ENCODE peak calls at places on chromosomes 7 and 10, in ten cellular contexts. One of them, this sample, is unnamed.

GRCh38 chr10:124657806-124658205 is 86.4 kb downstream of the FAM53B start:
- DNase-seq in suprapubic skin: no peak
- DNase-seq in BE2C: no peak
- DNase-seq in lower lobe of right lung: no peak
- DNase-seq in CD4-positive, alpha-beta T cell: no peak
- DNase-seq in HCT116: no peak
- DNase-seq in heart right ventricle: no peak
- DNase-seq in A549: no peak
- DNase-seq in glutamatergic neuron: no peak
- DNase-seq in CD8-positive, alpha-beta T cell: no peak
- DNase-seq in this sample: no peak

GRCh38 chr7:100532165-100533022 is 6.6 kb upstream of the AGFG2 start:
- DNase-seq in lower lobe of right lung: no peak
- DNase-seq in BE2C: no peak
- DNase-seq in CD8-positive, alpha-beta T cell: no peak
- DNase-seq in suprapubic skin: no peak
- DNase-seq in HCT116: no peak
- DNase-seq in A549: no peak
- DNase-seq in CD4-positive, alpha-beta T cell: no peak
- DNase-seq in glutamatergic neuron: no peak
- DNase-seq in heart right ventricle: no peak
- DNase-seq in this sample: no peak

GRCh38 chr7:596819-597182 is 77.2 kb upstream of the PDGFA start:
- DNase-seq in suprapubic skin: no peak
- DNase-seq in heart right ventricle: no peak
- DNase-seq in BE2C: no peak
- DNase-seq in CD8-positive, alpha-beta T cell: no peak
- DNase-seq in HCT116: no peak
- DNase-seq in lower lobe of right lung: no peak
- DNase-seq in glutamatergic neuron: peak
- DNase-seq in A549: no peak
- DNase-seq in CD4-positive, alpha-beta T cell: no peak
- DNase-seq in this sample: no peak

GRCh38 chr10:86693721-86694369 is 25.5 kb downstream of the LDB3 start:
- DNase-seq in BE2C: peak
- DNase-seq in A549: peak
- DNase-seq in glutamatergic neuron: peak
- DNase-seq in CD4-positive, alpha-beta T cell: peak
- DNase-seq in HCT116: no peak
- DNase-seq in lower lobe of right lung: no peak
- DNase-seq in CD8-positive, alpha-beta T cell: no peak
- DNase-seq in suprapubic skin: no peak
- DNase-seq in heart right ventricle: peak
- DNase-seq in this sample: peak

GRCh38 chr10:10482613-10483012 is 535.1 kb upstream of the CELF2 start:
- DNase-seq in CD8-positive, alpha-beta T cell: no peak
- DNase-seq in CD4-positive, alpha-beta T cell: no peak
- DNase-seq in glutamatergic neuron: no peak
- DNase-seq in suprapubic skin: no peak
- DNase-seq in BE2C: no peak
- DNase-seq in HCT116: no peak
- DNase-seq in lower lobe of right lung: no peak
- DNase-seq in heart right ventricle: no peak
- DNase-seq in A549: no peak
- DNase-seq in this sample: no peak

GRCh38 chr7:44533301-44534055 is 7.7 kb downstream of the NPC1L1 start:
- DNase-seq in glutamatergic neuron: no peak
- DNase-seq in HCT116: no peak
- DNase-seq in BE2C: no peak
- DNase-seq in lower lobe of right lung: no peak
- DNase-seq in CD8-positive, alpha-beta T cell: no peak
- DNase-seq in suprapubic skin: no peak
- DNase-seq in heart right ventricle: no peak
- DNase-seq in A549: no peak
- DNase-seq in CD4-positive, alpha-beta T cell: no peak
- DNase-seq in this sample: no peak

GRCh38 chr7:139682136-139683013 is 95.4 kb downstream of the HIPK2 start:
- DNase-seq in CD8-positive, alpha-beta T cell: no peak
- DNase-seq in A549: peak
- DNase-seq in lower lobe of right lung: no peak
- DNase-seq in glutamatergic neuron: no peak
- DNase-seq in BE2C: no peak
- DNase-seq in CD4-positive, alpha-beta T cell: no peak
- DNase-seq in heart right ventricle: no peak
- DNase-seq in HCT116: peak
- DNase-seq in suprapubic skin: no peak
- DNase-seq in this sample: no peak

GRCh38 chr10:18224626-18225445 is 84.6 kb downstream of the CACNB2 start:
- DNase-seq in lower lobe of right lung: no peak
- DNase-seq in CD4-positive, alpha-beta T cell: no peak
- DNase-seq in BE2C: no peak
- DNase-seq in suprapubic skin: no peak
- DNase-seq in A549: no peak
- DNase-seq in heart right ventricle: no peak
- DNase-seq in HCT116: no peak
- DNase-seq in CD8-positive, alpha-beta T cell: no peak
- DNase-seq in glutamatergic neuron: no peak
- DNase-seq in this sample: no peak

GRCh38 chr7:35596061-35596460 is 98.9 kb downstream of the HERPUD2 start:
- DNase-seq in HCT116: no peak
- DNase-seq in CD8-positive, alpha-beta T cell: no peak
- DNase-seq in CD4-positive, alpha-beta T cell: no peak
- DNase-seq in heart right ventricle: peak
- DNase-seq in suprapubic skin: no peak
- DNase-seq in lower lobe of right lung: no peak
- DNase-seq in A549: no peak
- DNase-seq in glutamatergic neuron: no peak
- DNase-seq in BE2C: no peak
- DNase-seq in this sample: no peak

GRCh38 chr10:105506258-105506657 is 865.2 kb downstream of the SORCS3 start:
- DNase-seq in heart right ventricle: no peak
- DNase-seq in BE2C: no peak
- DNase-seq in lower lobe of right lung: no peak
- DNase-seq in suprapubic skin: no peak
- DNase-seq in HCT116: no peak
- DNase-seq in A549: no peak
- DNase-seq in CD8-positive, alpha-beta T cell: no peak
- DNase-seq in CD4-positive, alpha-beta T cell: no peak
- DNase-seq in glutamatergic neuron: no peak
- DNase-seq in this sample: no peak

GRCh38 chr7:96304573-96304972 is 17.3 kb downstream of the SLC25A13 start:
- DNase-seq in CD4-positive, alpha-beta T cell: no peak
- DNase-seq in BE2C: no peak
- DNase-seq in glutamatergic neuron: no peak
- DNase-seq in lower lobe of right lung: no peak
- DNase-seq in heart right ventricle: no peak
- DNase-seq in CD8-positive, alpha-beta T cell: no peak
- DNase-seq in A549: no peak
- DNase-seq in HCT116: no peak
- DNase-seq in suprapubic skin: no peak
- DNase-seq in this sample: no peak

GRCh38 chr10:117348236-117348635 is 27.0 kb downstream of the PDZD8 start:
- DNase-seq in lower lobe of right lung: no peak
- DNase-seq in heart right ventricle: no peak
- DNase-seq in A549: no peak
- DNase-seq in HCT116: no peak
- DNase-seq in CD4-positive, alpha-beta T cell: no peak
- DNase-seq in glutamatergic neuron: no peak
- DNase-seq in BE2C: no peak
- DNase-seq in CD8-positive, alpha-beta T cell: no peak
- DNase-seq in suprapubic skin: no peak
- DNase-seq in this sample: no peak

GRCh38 chr10:117341061-117341460 is 34.2 kb downstream of the PDZD8 start:
- DNase-seq in CD8-positive, alpha-beta T cell: no peak
- DNase-seq in BE2C: no peak
- DNase-seq in A549: no peak
- DNase-seq in HCT116: no peak
- DNase-seq in suprapubic skin: no peak
- DNase-seq in glutamatergic neuron: no peak
- DNase-seq in CD4-positive, alpha-beta T cell: no peak
- DNase-seq in heart right ventricle: no peak
- DNase-seq in lower lobe of right lung: no peak
- DNase-seq in this sample: no peak

GRCh38 chr10:117346574-117346973 is 28.7 kb downstream of the PDZD8 start:
- DNase-seq in CD4-positive, alpha-beta T cell: no peak
- DNase-seq in lower lobe of right lung: no peak
- DNase-seq in CD8-positive, alpha-beta T cell: no peak
- DNase-seq in HCT116: no peak
- DNase-seq in A549: no peak
- DNase-seq in BE2C: no peak
- DNase-seq in heart right ventricle: no peak
- DNase-seq in suprapubic skin: no peak
- DNase-seq in glutamatergic neuron: no peak
- DNase-seq in this sample: no peak

GRCh38 chr10:117342638-117343037 is 32.6 kb downstream of the PDZD8 start:
- DNase-seq in CD8-positive, alpha-beta T cell: no peak
- DNase-seq in glutamatergic neuron: no peak
- DNase-seq in BE2C: no peak
- DNase-seq in lower lobe of right lung: no peak
- DNase-seq in A549: no peak
- DNase-seq in suprapubic skin: no peak
- DNase-seq in heart right ventricle: no peak
- DNase-seq in HCT116: no peak
- DNase-seq in CD4-positive, alpha-beta T cell: no peak
- DNase-seq in this sample: no peak

DNA sequence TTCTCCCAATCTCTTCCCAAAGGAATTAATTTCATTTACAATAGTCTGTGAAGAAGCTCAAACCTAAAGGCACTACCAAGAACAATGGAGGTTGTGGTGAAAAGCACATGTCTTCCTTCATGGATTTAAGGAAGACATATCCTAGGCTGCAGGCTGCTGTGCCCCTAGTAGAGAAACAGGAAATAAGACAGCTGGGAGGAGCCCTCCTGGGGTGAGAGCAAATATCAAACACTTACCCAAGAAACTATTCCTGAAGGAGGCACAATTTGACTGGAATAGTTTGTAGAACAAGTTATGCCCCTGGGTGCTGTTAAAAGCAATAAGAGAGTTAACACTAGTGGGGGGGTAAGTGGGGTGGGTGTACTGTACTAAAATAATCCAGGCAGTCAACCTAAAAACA is 30.1 kb downstream of the PDZD8 start:
- DNase-seq in suprapubic skin: no peak
- DNase-seq in CD4-positive, alpha-beta T cell: no peak
- DNase-seq in A549: no peak
- DNase-seq in CD8-positive, alpha-beta T cell: no peak
- DNase-seq in HCT116: no peak
- DNase-seq in glutamatergic neuron: no peak
- DNase-seq in lower lobe of right lung: no peak
- DNase-seq in heart right ventricle: no peak
- DNase-seq in BE2C: no peak
- DNase-seq in this sample: no peak
- TF ChIP-seq CTCF in suprapubic skin: no peak
- TF ChIP-seq CTCF in CD4-positive, alpha-beta T cell: no peak
- TF ChIP-seq CTCF in A549: no peak
- TF ChIP-seq CTCF in CD8-positive, alpha-beta T cell: no peak
- TF ChIP-seq CTCF in HCT116: peak
- TF ChIP-seq CTCF in glutamatergic neuron: no peak
- TF ChIP-seq CTCF in lower lobe of right lung: no peak
- TF ChIP-seq CTCF in heart right ventricle: no peak
- TF ChIP-seq CTCF in BE2C: no peak
- TF ChIP-seq CTCF in this sample: no peak

GRCh38 chr10:43782814-43783213 is 134.1 kb upstream of the ZNF32 start:
- DNase-seq in BE2C: no peak
- DNase-seq in glutamatergic neuron: no peak
- DNase-seq in CD8-positive, alpha-beta T cell: no peak
- DNase-seq in heart right ventricle: no peak
- DNase-seq in lower lobe of right lung: no peak
- DNase-seq in CD4-positive, alpha-beta T cell: no peak
- DNase-seq in suprapubic skin: no peak
- DNase-seq in A549: no peak
- DNase-seq in HCT116: no peak
- DNase-seq in this sample: no peak

GRCh38 chr10:43790147-43790546 is 141.5 kb upstream of the ZNF32 start:
- DNase-seq in glutamatergic neuron: no peak
- DNase-seq in heart right ventricle: no peak
- DNase-seq in CD4-positive, alpha-beta T cell: no peak
- DNase-seq in A549: no peak
- DNase-seq in BE2C: no peak
- DNase-seq in lower lobe of right lung: no peak
- DNase-seq in HCT116: no peak
- DNase-seq in CD8-positive, alpha-beta T cell: no peak
- DNase-seq in suprapubic skin: no peak
- DNase-seq in this sample: no peak

GRCh38 chr10:43781480-43782361 is 133.0 kb upstream of the ZNF32 start:
- DNase-seq in CD8-positive, alpha-beta T cell: peak
- DNase-seq in BE2C: peak
- DNase-seq in glutamatergic neuron: no peak
- DNase-seq in CD4-positive, alpha-beta T cell: no peak
- DNase-seq in lower lobe of right lung: no peak
- DNase-seq in A549: no peak
- DNase-seq in HCT116: no peak
- DNase-seq in suprapubic skin: no peak
- DNase-seq in heart right ventricle: no peak
- DNase-seq in this sample: no peak

DNA sequence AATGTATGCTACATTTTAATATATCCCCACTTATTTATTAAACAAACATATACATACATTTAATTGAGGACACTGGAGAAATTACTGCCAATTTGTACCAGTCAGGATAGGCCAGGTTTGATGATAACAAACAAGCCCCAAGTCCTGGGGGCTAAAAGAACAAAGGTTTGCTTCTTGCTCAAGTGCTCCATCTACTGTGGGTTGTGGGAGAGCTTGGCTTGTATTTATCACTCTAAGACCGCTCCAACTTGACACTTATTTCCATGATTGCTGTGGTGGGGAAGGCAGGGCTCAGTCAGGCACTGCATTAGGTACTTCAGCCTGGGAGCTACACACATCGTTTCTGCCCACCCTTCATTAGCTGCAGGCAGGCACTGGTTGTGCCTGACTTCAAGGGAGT is 136.6 kb upstream of the ZNF32 start:
- DNase-seq in A549: no peak
- DNase-seq in heart right ventricle: no peak
- DNase-seq in glutamatergic neuron: no peak
- DNase-seq in suprapubic skin: no peak
- DNase-seq in CD4-positive, alpha-beta T cell: no peak
- DNase-seq in CD8-positive, alpha-beta T cell: no peak
- DNase-seq in BE2C: no peak
- DNase-seq in lower lobe of right lung: no peak
- DNase-seq in HCT116: peak
- DNase-seq in this sample: no peak
- TF ChIP-seq CTCF in A549: no peak
- TF ChIP-seq CTCF in heart right ventricle: peak
- TF ChIP-seq CTCF in glutamatergic neuron: no peak
- TF ChIP-seq CTCF in suprapubic skin: no peak
- TF ChIP-seq CTCF in CD4-positive, alpha-beta T cell: no peak
- TF ChIP-seq CTCF in CD8-positive, alpha-beta T cell: no peak
- TF ChIP-seq CTCF in BE2C: peak
- TF ChIP-seq CTCF in lower lobe of right lung: peak
- TF ChIP-seq CTCF in HCT116: no peak
- TF ChIP-seq CTCF in this sample: no peak

GRCh38 chr10:60123668-60124067 is 217.3 kb upstream of the CCDC6 start:
- DNase-seq in CD4-positive, alpha-beta T cell: no peak
- DNase-seq in suprapubic skin: no peak
- DNase-seq in HCT116: no peak
- DNase-seq in heart right ventricle: no peak
- DNase-seq in A549: no peak
- DNase-seq in BE2C: no peak
- DNase-seq in lower lobe of right lung: no peak
- DNase-seq in CD8-positive, alpha-beta T cell: no peak
- DNase-seq in glutamatergic neuron: no peak
- DNase-seq in this sample: no peak
- TF ChIP-seq CTCF in CD4-positive, alpha-beta T cell: no peak
- TF ChIP-seq CTCF in suprapubic skin: no peak
- TF ChIP-seq CTCF in HCT116: no peak
- TF ChIP-seq CTCF in heart right ventricle: no peak
- TF ChIP-seq CTCF in A549: no peak
- TF ChIP-seq CTCF in BE2C: no peak
- TF ChIP-seq CTCF in lower lobe of right lung: no peak
- TF ChIP-seq CTCF in CD8-positive, alpha-beta T cell: no peak
- TF ChIP-seq CTCF in glutamatergic neuron: no peak
- TF ChIP-seq CTCF in this sample: no peak

GRCh38 chr7:127017196-127017595 is 235.5 kb downstream of the GRM8 start:
- DNase-seq in CD4-positive, alpha-beta T cell: no peak
- DNase-seq in HCT116: no peak
- DNase-seq in A549: no peak
- DNase-seq in heart right ventricle: no peak
- DNase-seq in suprapubic skin: no peak
- DNase-seq in BE2C: no peak
- DNase-seq in glutamatergic neuron: no peak
- DNase-seq in CD8-positive, alpha-beta T cell: no peak
- DNase-seq in lower lobe of right lung: no peak
- DNase-seq in this sample: no peak
- TF ChIP-seq CTCF in CD4-positive, alpha-beta T cell: no peak
- TF ChIP-seq CTCF in HCT116: no peak
- TF ChIP-seq CTCF in A549: no peak
- TF ChIP-seq CTCF in heart right ventricle: no peak
- TF ChIP-seq CTCF in suprapubic skin: no peak
- TF ChIP-seq CTCF in BE2C: no peak
- TF ChIP-seq CTCF in glutamatergic neuron: no peak
- TF ChIP-seq CTCF in CD8-positive, alpha-beta T cell: no peak
- TF ChIP-seq CTCF in lower lobe of right lung: no peak
- TF ChIP-seq CTCF in this sample: no peak